ENCODE peak calls at places on chromosomes 4 and X, in eight cellular contexts. N, H, X, P, A, F, R and E are unnamed samples.

GRCh38 chr4:151921811-151922210 is 161.0 kb upstream of the GATB start:
- DNase-seq in H (no peak), X (peak), N (no peak), F (peak), R (peak), A (no peak), P (no peak), E (no peak)

GRCh38 chr4:118798658-118799057 is 37.3 kb downstream of the SEC24D start:
- DNase-seq in X (no peak), F (no peak), N (no peak), A (no peak), H (no peak), R (no peak), P (no peak), E (no peak)

GRCh38 chrX:7711167-7711566 is 131.8 kb upstream of the VCX start:
- DNase-seq in A (no peak), X (no peak), H (no peak), N (no peak), P (peak), F (peak), R (no peak), E (no peak)

GRCh38 chrX:101009086-101009485 is 39.6 kb downstream of the ARL13A start:
- DNase-seq in A (no peak), R (peak), N (no peak), F (no peak), P (no peak), X (no peak), H (peak), E (no peak)

GRCh38 chrX:4708970-4709760 is 995.7 kb upstream of the PRKX start:
- DNase-seq in P (no peak), A (no peak), H (no peak), R (no peak), N (no peak), X (no peak), F (no peak), E (no peak)

GRCh38 chr4:108743021-108743420 is 19.8 kb downstream of the ETNPPL start:
- DNase-seq in N (no peak), P (no peak), F (no peak), R (no peak), X (no peak), A (no peak), H (no peak), E (no peak)

GRCh38 chr4:84719115-84719514 is 136.2 kb downstream of the CDS1 start:
- DNase-seq in F (no peak), H (no peak), P (no peak), X (no peak), N (no peak), R (peak), A (no peak), E (no peak)

GRCh38 chr4:117284736-117285135 is 199.4 kb upstream of the TRAM1L1 start:
- DNase-seq in P (no peak), N (no peak), X (no peak), R (no peak), A (no peak), F (peak), H (no peak), E (no peak)

GRCh38 chrX:42869659-42870476 is 91.9 kb upstream of the PPP1R2C start:
- DNase-seq in A (no peak), N (no peak), F (no peak), P (no peak), H (no peak), X (no peak), R (no peak), E (no peak)

GRCh38 chr4:33302298-33302697 is 2582.1 kb downstream of the PCDH7 start:
- DNase-seq in H (peak), X (no peak), F (no peak), N (no peak), P (no peak), A (no peak), R (peak), E (no peak)

GRCh38 chr4:24471623-24472510 is 112.5 kb downstream of the DHX15 start:
- DNase-seq in A (no peak), P (no peak), R (peak), F (no peak), H (no peak), N (no peak), X (no peak), E (no peak)

GRCh38 chr4:185112104-185112503 is 31.0 kb upstream of the SLC25A4 start:
- DNase-seq in A (peak), X (peak), F (peak), H (peak), P (peak), R (peak), N (no peak), E (no peak)

GRCh38 chrX:10121787-10122186 is 35.0 kb upstream of the CLCN4 start:
- DNase-seq in H (no peak), N (no peak), A (peak), F (no peak), X (no peak), R (no peak), P (no peak), E (no peak)

GRCh38 chr4:113871080-113871479 is 108.4 kb downstream of the ARSJ start:
- DNase-seq in H (no peak), N (no peak), A (no peak), X (no peak), R (no peak), F (no peak), P (no peak), E (no peak)

GRCh38 chr4:185128272-185129119 is 14.6 kb upstream of the SLC25A4 start:
- DNase-seq in X (no peak), F (peak), N (peak), P (peak), H (no peak), A (no peak), R (peak), E (peak)

GRCh38 chr4:156294577-156294976 is 340.9 kb upstream of the CTSO start:
- DNase-seq in H (peak), R (peak), X (peak), P (peak), A (peak), F (peak), N (peak), E (no peak)

GRCh38 chr4:150253416-150253815 is 175.2 kb downstream of the DCLK2 start:
- DNase-seq in H (no peak), P (no peak), R (no peak), N (no peak), X (no peak), A (no peak), F (no peak), E (no peak)

GRCh38 chrX:124435616-124436015 is 89.3 kb downstream of the SH2D1A start:
- DNase-seq in H (no peak), P (no peak), A (no peak), F (no peak), R (no peak), X (no peak), N (no peak), E (no peak)

GRCh38 chrX:21958888-21959287 is 18.4 kb downstream of the SMS start:
- DNase-seq in N (no peak), H (peak), P (no peak), A (no peak), R (no peak), X (no peak), F (no peak), E (no peak)

GRCh38 chr4:107956011-107956410 is 24.7 kb downstream of the CYP2U1 start:
- DNase-seq in H (no peak), R (peak), P (no peak), X (no peak), A (no peak), F (peak), N (no peak), E (no peak)

GRCh38 chr4:47650584-47651130 is 165.6 kb downstream of the ATP10D start:
- DNase-seq in P (no peak), F (no peak), H (peak), R (peak), A (peak), N (no peak), X (no peak), E (no peak)

GRCh38 chr4:153931804-153932203 is 142.9 kb upstream of the SFRP2 start:
- DNase-seq in X (no peak), F (no peak), N (no peak), R (peak), A (no peak), H (peak), P (peak), E (no peak)

GRCh38 chrX:12447448-12448154 is 309.3 kb downstream of the FRMPD4 start:
- DNase-seq in H (peak), R (peak), F (peak), N (no peak), P (peak), A (peak), X (peak), E (no peak)

GRCh38 chr4:123922847-123923246 is 526.3 kb downstream of the SPRY1 start:
- DNase-seq in R (no peak), H (no peak), A (no peak), N (no peak), X (no peak), F (peak), P (peak), E (no peak)

GRCh38 chr4:39255266-39255665 is 72.9 kb downstream of the WDR19 start:
- DNase-seq in H (peak), R (peak), P (peak), N (no peak), X (peak), F (peak), A (peak), E (no peak)

GRCh38 chr4:110357521-110357920 is 118.4 kb upstream of the ENPEP start:
- DNase-seq in N (no peak), P (peak), F (no peak), R (no peak), X (no peak), A (no peak), H (no peak), E (no peak)

GRCh38 chr4:146661368-146661767 is 22.7 kb downstream of the POU4F2 start:
- DNase-seq in H (no peak), N (no peak), R (no peak), X (no peak), F (no peak), P (no peak), A (no peak), E (no peak)

GRCh38 chrX:3697701-3698279 is 15.7 kb downstream of the PRKX start:
- DNase-seq in X (no peak), A (peak), F (peak), P (peak), N (peak), R (peak), H (peak), E (no peak)

GRCh38 chr4:24137963-24138601 is 248.2 kb upstream of the PPARGC1A start:
- DNase-seq in P (peak), A (no peak), N (no peak), R (peak), H (peak), F (no peak), X (no peak), E (no peak)

GRCh38 chr4:99655315-99656081 is 2.1 kb downstream of the C4orf54 start:
- DNase-seq in A (peak), R (peak), P (peak), X (peak), N (no peak), H (peak), F (peak), E (no peak)

GRCh38 chr4:3820016-3820805 is 54.0 kb downstream of the ADRA2C start:
- DNase-seq in X (no peak), H (no peak), P (no peak), R (no peak), F (no peak), N (no peak), A (no peak), E (no peak)